ENCODE peak calls at places on chromosomes 11 and 22, in nine cellular contexts. A is NAMALWA; T is NCI-H2029; J is hepatic stellate cell; C is stimulated activated CD4-positive, alpha-beta T cell treated with anti-CD3 and anti-CD28 coated beads, Interleukin-15, amount 100 ng/mL, for 24 hours; G is AG08396; Q is fibroblast of the conjunctiva; Z is bronchial epithelial cell; F is T-helper 2 cell. V is an unnamed sample.

GRCh38 chr11:2741006-2741376 is 41.2 kb upstream of the KCNQ1OT1 start:
- DNase-seq in F (no peak), C (no peak), G (no peak), J (no peak), Q (no peak), T (no peak), Z (no peak), A (no peak), V (no peak)

GRCh38 chr11:26947379-26947844 is 46.5 kb upstream of the FIBIN start:
- DNase-seq in C (no peak), Q (peak), F (no peak), Z (peak), A (no peak), J (peak), T (no peak), G (peak), V (peak)

GRCh38 chr22:37472418-37473006 is 13.7 kb downstream of the MFNG start:
- DNase-seq in Q (no peak), G (peak), Z (peak), T (no peak), A (peak), J (peak), F (no peak), C (peak), V (no peak)

GRCh38 chr11:61542661-61543060 is 34.1 kb downstream of the LRRC10B start:
- DNase-seq in G (no peak), Z (no peak), Q (no peak), J (no peak), T (no peak), A (no peak), F (no peak), C (no peak), V (no peak)

GRCh38 chr11:17014774-17015638 is 792 bp upstream of the PLEKHA7 start:
- DNase-seq in C (peak), J (no peak), F (no peak), T (no peak), Z (peak), G (peak), A (peak), Q (no peak), V (no peak)

GRCh38 chr11:133560467-133560866 is 28.2 kb upstream of the OPCML start:
- DNase-seq in Q (no peak), C (no peak), A (no peak), F (no peak), G (no peak), T (no peak), J (no peak), Z (no peak), V (no peak)

GRCh38 chr11:74090701-74091100 is 80.1 kb downstream of the C2CD3 start:
- DNase-seq in Z (peak), A (no peak), T (no peak), G (no peak), J (no peak), F (no peak), Q (no peak), C (no peak), V (no peak)

GRCh38 chr11:11640996-11641395 is 19.2 kb upstream of the GALNT18 start:
- DNase-seq in Z (no peak), A (no peak), J (no peak), Q (no peak), C (no peak), G (no peak), F (no peak), T (no peak), V (no peak)

GRCh38 chr11:34345012-34345804 is 12.6 kb downstream of the ABTB2 start:
- DNase-seq in C (no peak), T (peak), G (peak), A (no peak), J (no peak), Z (peak), Q (no peak), F (no peak), V (no peak)

GRCh38 chr11:14542384-14542783 is 22.2 kb upstream of the PSMA1 start:
- DNase-seq in G (no peak), T (no peak), Q (no peak), A (no peak), C (no peak), Z (no peak), J (no peak), F (no peak), V (no peak)

GRCh38 chr22:29470159-29470855 is 9.7 kb upstream of the NEFH start:
- DNase-seq in Z (peak), Q (peak), G (peak), F (peak), A (peak), T (peak), C (peak), J (peak), V (no peak)

GRCh38 chr11:31959711-31960110 is 131.2 kb upstream of the RCN1 start:
- DNase-seq in C (no peak), J (no peak), A (no peak), T (no peak), G (no peak), Q (no peak), Z (peak), F (no peak), V (no peak)

GRCh38 chr11:123822591-123822990 is 16.4 kb upstream of the OR6M1 start:
- DNase-seq in F (no peak), Q (no peak), A (no peak), T (no peak), C (no peak), Z (peak), G (no peak), J (no peak), V (no peak)

GRCh38 chr22:31680764-31681624 is 19.0 kb upstream of the PISD start:
- DNase-seq in G (peak), Q (peak), Z (peak), T (no peak), F (no peak), A (no peak), J (peak), C (no peak), V (peak)

GRCh38 chr22:36564422-36565151 is 35.6 kb upstream of the EIF3D start:
- DNase-seq in G (no peak), C (no peak), F (no peak), Z (no peak), A (no peak), Q (no peak), T (no peak), J (no peak), V (no peak)